ENCODE peak calls at places on chromosomes 12 and 14, in nine cellular contexts. D is neural crest cell; N is CD4-positive, alpha-beta T cell; F is progenitor cell of endocrine pancreas; P is stomach; W is lung; V is foreskin fibroblast; Z is CD8-positive, alpha-beta T cell; J is RWPE1. I is an unnamed sample.

GRCh38 chr14:57833304-57833703 is 32.6 kb downstream of the SLC35F4 start:
- DNase-seq in F (no peak), J (peak), W (no peak), N (no peak), Z (no peak), P (no peak), D (no peak), V (peak), I (no peak)

GRCh38 chr12:111741235-111741812 is 25.4 kb upstream of the ALDH2 start:
- DNase-seq in Z (no peak), N (no peak), F (no peak), W (no peak), P (peak), D (no peak), J (no peak), V (no peak), I (no peak)

GRCh38 chr12:51246254-51246853 is 7.7 kb downstream of the DAZAP2 start:
- DNase-seq in D (no peak), V (peak), N (peak), Z (peak), J (no peak), P (no peak), W (peak), F (no peak), I (no peak)

GRCh38 chr14:104318558-104319488 is 180.4 kb downstream of the KIF26A start:
- DNase-seq in Z (no peak), W (no peak), F (no peak), V (no peak), J (no peak), P (peak), D (no peak), N (no peak), I (peak)

GRCh38 chr14:52029881-52030280 is 39.0 kb downstream of the NID2 start:
- DNase-seq in W (no peak), P (no peak), D (no peak), Z (no peak), V (no peak), J (no peak), F (no peak), N (no peak), I (no peak)

GRCh38 chr14:35927727-35928126 is 101.6 kb downstream of the BRMS1L start:
- DNase-seq in N (no peak), J (peak), W (no peak), D (no peak), F (no peak), Z (no peak), V (no peak), P (no peak), I (no peak)

GRCh38 chr12:108798551-108799221 is 58.7 kb downstream of the SSH1 start:
- DNase-seq in F (no peak), W (no peak), D (no peak), V (peak), Z (no peak), J (no peak), P (no peak), N (no peak), I (no peak)

GRCh38 chr14:66087231-66087630 is 398.9 kb upstream of the CCDC196 start:
- DNase-seq in F (no peak), J (no peak), W (no peak), V (no peak), P (no peak), Z (no peak), D (no peak), N (no peak), I (no peak)

GRCh38 chr12:111638576-111638975 is 39.5 kb upstream of the ATXN2 start:
- DNase-seq in D (no peak), W (no peak), J (no peak), P (no peak), N (no peak), F (no peak), V (no peak), Z (no peak), I (no peak)

GRCh38 chr12:13275366-13275765 is 78.8 kb downstream of the EMP1 start:
- DNase-seq in P (no peak), J (no peak), F (no peak), W (no peak), D (no peak), Z (no peak), N (no peak), V (no peak), I (no peak)

GRCh38 chr12:31722580-31722979 is 6.2 kb downstream of the AMN1 start:
- DNase-seq in N (no peak), D (no peak), Z (no peak), P (no peak), F (no peak), V (no peak), J (no peak), W (no peak), I (no peak)

GRCh38 chr14:39217214-39217879 is 16.4 kb upstream of the MIA2 start:
- DNase-seq in D (no peak), F (no peak), W (no peak), P (no peak), N (no peak), J (no peak), Z (no peak), V (no peak), I (no peak)

GRCh38 chr14:103207404-103208072 is 84.3 kb downstream of the TNFAIP2 start:
- DNase-seq in W (no peak), N (no peak), V (no peak), D (no peak), J (no peak), Z (no peak), F (no peak), P (peak), I (no peak)

GRCh38 chr12:96487214-96487613 is 2.2 kb upstream of the CFAP54 start:
- DNase-seq in P (no peak), F (no peak), W (no peak), D (no peak), N (no peak), V (peak), Z (no peak), J (peak), I (no peak)

GRCh38 chr12:66441905-66442559 is 139.7 kb downstream of the HELB start:
- DNase-seq in W (no peak), F (no peak), Z (no peak), P (no peak), V (no peak), D (no peak), J (no peak), N (no peak), I (no peak)

GRCh38 chr12:121404734-121405133 is 4.8 kb downstream of the RNF34 start:
- DNase-seq in N (no peak), J (no peak), V (no peak), Z (no peak), F (no peak), D (no peak), W (no peak), P (peak), I (no peak)

GRCh38 chr14:100191584-100192249 is 32.3 kb upstream of the DEGS2 start:
- DNase-seq in N (no peak), W (no peak), V (no peak), J (no peak), Z (no peak), P (no peak), D (no peak), F (no peak), I (no peak)

GRCh38 chr14:55780156-55780946 is 200.3 kb downstream of the KTN1 start:
- DNase-seq in W (peak), J (peak), D (no peak), P (peak), N (no peak), Z (no peak), F (no peak), V (peak), I (no peak)

GRCh38 chr12:3964404-3964803 is 91.2 kb upstream of the PARP11 start:
- DNase-seq in V (no peak), Z (no peak), F (no peak), P (no peak), J (peak), D (peak), N (no peak), W (no peak), I (no peak)

GRCh38 chr12:51944608-51945233 is 6.8 kb upstream of the ACVR1B start:
- DNase-seq in J (no peak), N (no peak), W (no peak), D (no peak), Z (no peak), V (no peak), F (no peak), P (no peak), I (no peak)

GRCh38 chr12:38056701-38057689 is 259.6 kb upstream of the ALG10B start:
- DNase-seq in P (no peak), N (no peak), F (no peak), W (no peak), J (peak), D (no peak), Z (no peak), V (no peak), I (no peak)

GRCh38 chr12:6817056-6817455 is 4.6 kb upstream of the GPR162 start:
- DNase-seq in F (no peak), N (no peak), V (no peak), D (no peak), Z (no peak), W (no peak), P (no peak), J (no peak), I (no peak)

GRCh38 chr12:73798523-73798922 is 739.1 kb upstream of the ATXN7L3B start:
- DNase-seq in J (no peak), V (no peak), Z (no peak), N (no peak), W (no peak), F (no peak), P (no peak), D (no peak), I (no peak)

GRCh38 chr12:15829949-15830348 is 40.8 kb upstream of the EPS8 start:
- DNase-seq in N (no peak), V (peak), P (no peak), W (no peak), D (no peak), F (no peak), J (no peak), Z (no peak), I (no peak)

GRCh38 chr14:83826838-83827237 is 1703.1 kb upstream of the FLRT2 start:
- DNase-seq in J (no peak), N (no peak), P (no peak), D (no peak), F (no peak), V (peak), W (no peak), Z (no peak), I (no peak)

GRCh38 chr14:31992051-31992450 is 85.1 kb upstream of the ARHGAP5 start:
- DNase-seq in V (peak), Z (no peak), P (no peak), D (no peak), F (no peak), W (no peak), N (no peak), J (peak), I (no peak)

GRCh38 chr12:1220127-1221092 is 229.4 kb downstream of the ERC1 start:
- DNase-seq in F (no peak), J (no peak), D (no peak), Z (no peak), V (no peak), N (no peak), W (no peak), P (peak), I (no peak)

GRCh38 chr12:127943481-127944210 is 323.3 kb upstream of the TMEM132C start:
- DNase-seq in F (no peak), D (no peak), W (no peak), P (no peak), N (no peak), Z (no peak), V (no peak), J (no peak), I (no peak)

GRCh38 chr12:124539084-124540041 is 28.0 kb downstream of the NCOR2 start:
- DNase-seq in J (no peak), V (no peak), W (no peak), D (no peak), Z (no peak), F (no peak), P (no peak), N (no peak), I (no peak)

GRCh38 chr14:50928002-50928635 is 16.2 kb downstream of the PYGL start:
- DNase-seq in D (no peak), J (no peak), Z (no peak), V (peak), P (no peak), N (no peak), F (no peak), W (peak), I (no peak)

GRCh38 chr14:105398044-105398725 is at the start of gene TEX22:
- DNase-seq in F (peak), V (peak), N (peak), J (peak), W (peak), Z (peak), D (peak), P (peak), I (peak)

GRCh38 chr12:52346596-52346995 is 20.7 kb downstream of the KRT85 start:
- DNase-seq in N (no peak), D (no peak), P (peak), Z (no peak), F (no peak), V (no peak), W (no peak), J (no peak), I (no peak)

GRCh38 chr14:49962616-49963015 is 69.7 kb downstream of the ARF6 start:
- DNase-seq in J (peak), V (no peak), W (no peak), N (no peak), P (peak), D (no peak), F (no peak), Z (no peak), I (no peak)

GRCh38 chr12:25988505-25988904 is 30.0 kb downstream of the RASSF8 start:
- DNase-seq in F (no peak), P (no peak), N (no peak), J (no peak), Z (no peak), V (no peak), W (no peak), D (no peak), I (no peak)

GRCh38 chr12:30794020-30794419 is 39.3 kb upstream of the CAPRIN2 start:
- DNase-seq in F (no peak), V (no peak), P (no peak), N (no peak), Z (no peak), W (no peak), D (no peak), J (no peak), I (no peak)

GRCh38 chr14:81728447-81728846 is 194.8 kb upstream of the SEL1L start:
- DNase-seq in V (no peak), N (no peak), Z (no peak), F (no peak), D (no peak), W (no peak), J (no peak), P (no peak), I (no peak)

GRCh38 chr12:48750769-48751356 is 34.4 kb upstream of the CCNT1 start:
- DNase-seq in D (no peak), F (no peak), P (no peak), Z (no peak), J (no peak), W (no peak), N (no peak), V (no peak), I (no peak)

GRCh38 chr12:109744991-109745942 is 31.6 kb downstream of the FAM222A start:
- DNase-seq in D (no peak), Z (no peak), J (no peak), N (peak), W (no peak), F (no peak), P (peak), V (no peak), I (no peak)

GRCh38 chr12:81888341-81888740 is 129.2 kb upstream of the PPFIA2 start:
- DNase-seq in P (no peak), V (no peak), F (no peak), W (no peak), Z (no peak), D (no peak), J (no peak), N (no peak), I (no peak)

GRCh38 chr12:130989391-130989790 is 35.7 kb downstream of the ADGRD1 start:
- DNase-seq in F (no peak), J (no peak), N (no peak), V (no peak), Z (no peak), P (no peak), D (no peak), W (no peak), I (no peak)
- TF ChIP-seq CTCF in F (no peak), J (no peak), N (no peak), V (no peak), Z (no peak), P (no peak), D (no peak), W (no peak), I (no peak)

GRCh38 chr14:46197856-46198255 is 453.7 kb downstream of the RPL10L start:
- DNase-seq in V (no peak), P (no peak), Z (no peak), N (no peak), D (no peak), F (no peak), W (no peak), J (no peak), I (no peak)

GRCh38 chr14:46198676-46199075 is 452.9 kb downstream of the RPL10L start:
- DNase-seq in N (no peak), Z (no peak), V (no peak), F (no peak), P (no peak), D (no peak), W (no peak), J (no peak), I (no peak)
- TF ChIP-seq CTCF in N (no peak), Z (no peak), V (no peak), F (no peak), P (no peak), D (no peak), W (no peak), J (no peak), I (no peak)

DNA sequence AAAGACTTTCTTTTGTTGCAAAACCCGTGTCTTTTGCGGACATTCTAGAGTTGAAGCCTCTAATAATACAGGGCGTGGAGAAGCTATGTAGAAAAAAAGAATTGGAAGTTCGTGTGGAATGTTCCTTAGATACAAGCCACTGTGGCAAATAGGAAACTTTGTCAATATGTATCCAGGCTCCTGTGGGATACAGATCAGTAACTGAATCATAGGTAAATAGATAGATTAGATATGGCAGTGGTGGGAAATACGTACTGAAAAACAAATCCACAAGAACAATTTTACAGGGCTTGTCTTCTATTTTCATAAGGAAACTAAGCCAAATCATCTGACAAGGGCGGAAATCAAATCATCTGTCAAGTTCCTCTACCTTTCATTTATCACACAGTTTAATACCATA is 245.4 kb downstream of the EGLN3 start:
- DNase-seq in V (no peak), P (no peak), F (no peak), Z (no peak), W (no peak), D (no peak), J (no peak), N (no peak), I (no peak)
- TF ChIP-seq CTCF in V (no peak), P (no peak), F (no peak), Z (no peak), W (no peak), D (no peak), J (no peak), N (no peak), I (no peak)

GRCh38 chr14:54488318-54488645 is 498 bp downstream of the GMFB start:
- DNase-seq in P (no peak), W (no peak), Z (no peak), N (no peak), J (peak), F (no peak), D (no peak), V (no peak), I (no peak)
- TF ChIP-seq CTCF in P (no peak), W (no peak), Z (no peak), N (no peak), J (no peak), F (peak), D (peak), V (peak), I (no peak)